ENCODE peak calls at places on chromosome 2, in eight cellular contexts. One of them, this sample, is unnamed.

GRCh38 chr2:230954738-230955137 is 29.7 kb upstream of the GPR55 start:
- ATAC-seq in upper lobe of left lung: no peak
- ATAC-seq in Panc1: no peak
- ATAC-seq in GM12878: no peak
- ATAC-seq in K562: no peak
- ATAC-seq in HepG2: no peak
- ATAC-seq in HCT116: no peak
- ATAC-seq in GM23338: no peak
- ATAC-seq in this sample: no peak

GRCh38 chr2:113376248-113376934 is 61.1 kb upstream of the ZNG1B start:
- ATAC-seq in Panc1: no peak
- ATAC-seq in upper lobe of left lung: no peak
- ATAC-seq in HepG2: no peak
- ATAC-seq in K562: no peak
- ATAC-seq in GM23338: no peak
- ATAC-seq in GM12878: peak; percentile 74
- ATAC-seq in HCT116: no peak
- ATAC-seq in this sample: no peak

GRCh38 chr2:156445311-156446218 is 9.4 kb downstream of the GPD2 start:
- ATAC-seq in Panc1: no peak
- ATAC-seq in HepG2: no peak
- ATAC-seq in GM12878: peak; percentile 75
- ATAC-seq in K562: peak; percentile 61
- ATAC-seq in GM23338: no peak
- ATAC-seq in HCT116: no peak
- ATAC-seq in upper lobe of left lung: no peak
- ATAC-seq in this sample: no peak

GRCh38 chr2:138841459-138841858 is 61.3 kb upstream of the NXPH2 start:
- ATAC-seq in HCT116: peak; percentile 40
- ATAC-seq in upper lobe of left lung: no peak
- ATAC-seq in HepG2: no peak
- ATAC-seq in Panc1: no peak
- ATAC-seq in GM23338: peak; percentile 45
- ATAC-seq in GM12878: no peak
- ATAC-seq in K562: no peak
- ATAC-seq in this sample: no peak

GRCh38 chr2:70516596-70516995 is 37.0 kb downstream of the TGFA start:
- ATAC-seq in HCT116: peak; percentile 63
- ATAC-seq in upper lobe of left lung: peak; percentile 28
- ATAC-seq in K562: no peak
- ATAC-seq in GM12878: peak; percentile 91
- ATAC-seq in HepG2: no peak
- ATAC-seq in GM23338: no peak
- ATAC-seq in Panc1: no peak
- ATAC-seq in this sample: no peak

GRCh38 chr2:239380831-239381708 is 19.8 kb downstream of the HDAC4 start:
- ATAC-seq in HepG2: no peak
- ATAC-seq in HCT116: no peak
- ATAC-seq in upper lobe of left lung: no peak
- ATAC-seq in GM23338: no peak
- ATAC-seq in GM12878: peak; percentile 65
- ATAC-seq in Panc1: no peak
- ATAC-seq in K562: no peak
- ATAC-seq in this sample: no peak

GRCh38 chr2:45554073-45554742 is 56.9 kb downstream of the SRBD1 start:
- ATAC-seq in HepG2: no peak
- ATAC-seq in Panc1: no peak
- ATAC-seq in GM23338: peak; percentile 66
- ATAC-seq in K562: no peak
- ATAC-seq in GM12878: no peak
- ATAC-seq in HCT116: no peak
- ATAC-seq in upper lobe of left lung: no peak
- ATAC-seq in this sample: no peak

GRCh38 chr2:15984367-15985255 is 44.3 kb downstream of the MYCN start:
- ATAC-seq in GM23338: peak; percentile 26
- ATAC-seq in HepG2: peak; percentile 21
- ATAC-seq in K562: no peak
- ATAC-seq in Panc1: no peak
- ATAC-seq in GM12878: no peak
- ATAC-seq in HCT116: no peak
- ATAC-seq in upper lobe of left lung: no peak
- ATAC-seq in this sample: peak; percentile 81

GRCh38 chr2:38261569-38262513 is 115.2 kb downstream of the ATL2 start:
- ATAC-seq in upper lobe of left lung: no peak
- ATAC-seq in GM23338: no peak
- ATAC-seq in HepG2: no peak
- ATAC-seq in K562: no peak
- ATAC-seq in HCT116: no peak
- ATAC-seq in Panc1: no peak
- ATAC-seq in GM12878: peak; percentile 80
- ATAC-seq in this sample: peak; percentile 28

GRCh38 chr2:239370403-239370802 is 30.4 kb downstream of the HDAC4 start:
- ATAC-seq in Panc1: no peak
- ATAC-seq in K562: no peak
- ATAC-seq in HCT116: no peak
- ATAC-seq in GM23338: no peak
- ATAC-seq in upper lobe of left lung: no peak
- ATAC-seq in GM12878: peak; percentile 2
- ATAC-seq in HepG2: no peak
- ATAC-seq in this sample: no peak

GRCh38 chr2:85302106-85302505 is 25.7 kb downstream of the TGOLN2 start:
- ATAC-seq in upper lobe of left lung: no peak
- ATAC-seq in Panc1: no peak
- ATAC-seq in GM12878: no peak
- ATAC-seq in HCT116: no peak
- ATAC-seq in GM23338: no peak
- ATAC-seq in K562: peak; percentile 13
- ATAC-seq in HepG2: no peak
- ATAC-seq in this sample: no peak

GRCh38 chr2:166127217-166128155 is at the start of gene SCN1A:
- ATAC-seq in HCT116: peak; percentile 70
- ATAC-seq in GM12878: peak; percentile 48
- ATAC-seq in GM23338: peak; percentile 78
- ATAC-seq in Panc1: no peak
- ATAC-seq in HepG2: peak; percentile 86
- ATAC-seq in upper lobe of left lung: peak; percentile 48
- ATAC-seq in K562: peak; percentile 58
- ATAC-seq in this sample: no peak

GRCh38 chr2:177072069-177072468 is 140.5 kb upstream of the HNRNPA3 start:
- ATAC-seq in HepG2: no peak
- ATAC-seq in upper lobe of left lung: no peak
- ATAC-seq in Panc1: no peak
- ATAC-seq in GM23338: no peak
- ATAC-seq in K562: no peak
- ATAC-seq in GM12878: no peak
- ATAC-seq in HCT116: no peak
- ATAC-seq in this sample: no peak

GRCh38 chr2:86492057-86492456 is 50.9 kb downstream of the KDM3A start:
- ATAC-seq in GM12878: no peak
- ATAC-seq in Panc1: no peak
- ATAC-seq in GM23338: no peak
- ATAC-seq in HCT116: no peak
- ATAC-seq in HepG2: peak; percentile 83
- ATAC-seq in K562: no peak
- ATAC-seq in upper lobe of left lung: no peak
- ATAC-seq in this sample: no peak

GRCh38 chr2:70708376-70709199 is 59.4 kb downstream of the ADD2 start:
- ATAC-seq in HCT116: no peak
- ATAC-seq in K562: peak; percentile 26
- ATAC-seq in GM23338: no peak
- ATAC-seq in GM12878: no peak
- ATAC-seq in Panc1: no peak
- ATAC-seq in upper lobe of left lung: no peak
- ATAC-seq in HepG2: no peak
- ATAC-seq in this sample: no peak

GRCh38 chr2:83282067-83282795 is 1176.8 kb downstream of the SUCLG1 start:
- ATAC-seq in GM12878: no peak
- ATAC-seq in Panc1: no peak
- ATAC-seq in upper lobe of left lung: no peak
- ATAC-seq in K562: no peak
- ATAC-seq in HepG2: peak; percentile 48
- ATAC-seq in GM23338: no peak
- ATAC-seq in HCT116: no peak
- ATAC-seq in this sample: no peak

GRCh38 chr2:233556756-233557736 is 9.5 kb downstream of the USP40 start:
- ATAC-seq in HCT116: peak; percentile 94
- ATAC-seq in GM23338: peak; percentile 47
- ATAC-seq in GM12878: peak; percentile 82
- ATAC-seq in Panc1: peak; percentile 78
- ATAC-seq in upper lobe of left lung: no peak
- ATAC-seq in HepG2: no peak
- ATAC-seq in K562: peak; percentile 51
- ATAC-seq in this sample: no peak

GRCh38 chr2:232773815-232774214 is 2.5 kb downstream of the KCNJ13 start:
- ATAC-seq in HepG2: no peak
- ATAC-seq in K562: no peak
- ATAC-seq in Panc1: no peak
- ATAC-seq in GM12878: peak; percentile 67
- ATAC-seq in GM23338: no peak
- ATAC-seq in HCT116: no peak
- ATAC-seq in upper lobe of left lung: no peak
- ATAC-seq in this sample: no peak

GRCh38 chr2:47225061-47225783 is 70.1 kb upstream of the STPG4 start:
- ATAC-seq in HCT116: peak; percentile 73
- ATAC-seq in GM23338: no peak
- ATAC-seq in HepG2: peak; percentile 97
- ATAC-seq in upper lobe of left lung: peak; percentile 64
- ATAC-seq in K562: peak; percentile 66
- ATAC-seq in GM12878: no peak
- ATAC-seq in Panc1: peak; percentile 88
- ATAC-seq in this sample: no peak
- TF ChIP-seq POLR2AphosphoS5 in HCT116: peak; percentile 14
- TF ChIP-seq POLR2AphosphoS5 in GM23338: no peak
- TF ChIP-seq POLR2AphosphoS5 in HepG2: no peak
- TF ChIP-seq POLR2AphosphoS5 in upper lobe of left lung: peak; percentile 67
- TF ChIP-seq POLR2AphosphoS5 in K562: no peak
- TF ChIP-seq POLR2AphosphoS5 in GM12878: no peak
- TF ChIP-seq POLR2AphosphoS5 in Panc1: peak; percentile 79
- TF ChIP-seq POLR2AphosphoS5 in this sample: peak; percentile 80

GRCh38 chr2:222989431-222989830 is 62.6 kb upstream of the KCNE4 start:
- ATAC-seq in upper lobe of left lung: no peak
- ATAC-seq in Panc1: no peak
- ATAC-seq in K562: no peak
- ATAC-seq in GM12878: no peak
- ATAC-seq in HCT116: no peak
- ATAC-seq in HepG2: no peak
- ATAC-seq in GM23338: no peak
- ATAC-seq in this sample: no peak

GRCh38 chr2:222998459-222998858 is 53.5 kb upstream of the KCNE4 start:
- ATAC-seq in Panc1: no peak
- ATAC-seq in HCT116: no peak
- ATAC-seq in K562: no peak
- ATAC-seq in HepG2: no peak
- ATAC-seq in GM12878: no peak
- ATAC-seq in GM23338: no peak
- ATAC-seq in upper lobe of left lung: no peak
- ATAC-seq in this sample: no peak

DNA sequence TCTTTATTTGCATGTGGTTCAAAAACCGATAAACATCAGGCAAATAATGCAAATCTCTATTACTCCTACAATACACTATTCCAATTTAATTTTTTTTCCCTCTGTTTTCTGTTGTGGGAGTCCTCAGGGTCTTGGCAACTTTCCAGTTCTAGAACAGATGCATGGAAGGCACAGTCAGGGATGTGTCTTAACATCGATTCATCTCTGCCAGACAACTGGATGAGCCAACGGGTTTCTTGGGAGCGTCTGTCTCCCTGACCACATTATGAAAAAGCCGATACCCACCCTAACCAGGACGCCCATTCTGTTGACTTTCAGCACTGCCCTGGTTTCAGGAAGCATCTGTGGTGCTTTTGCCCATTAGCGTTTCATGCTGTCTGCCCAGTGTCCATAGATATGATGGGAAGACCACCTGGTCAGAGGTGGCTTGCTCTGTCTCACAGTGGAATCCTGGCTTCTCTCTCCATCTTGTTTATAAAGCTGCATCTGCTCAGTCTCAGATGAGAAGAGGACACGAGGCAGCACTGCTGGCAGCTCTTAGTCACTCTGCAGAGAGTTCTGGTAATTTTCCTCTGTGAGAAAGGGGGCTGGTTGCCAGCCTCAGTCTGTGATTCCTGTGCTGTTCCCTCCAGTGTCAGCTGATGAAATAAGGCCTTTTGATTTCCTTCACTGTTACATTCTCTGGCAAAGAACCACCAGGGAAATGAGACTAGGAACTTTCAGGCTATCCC is 57.9 kb upstream of the KCNE4 start:
- ATAC-seq in HepG2: no peak
- ATAC-seq in Panc1: peak; percentile 60
- ATAC-seq in GM23338: no peak
- ATAC-seq in HCT116: no peak
- ATAC-seq in GM12878: no peak
- ATAC-seq in K562: no peak
- ATAC-seq in upper lobe of left lung: peak; percentile 76
- ATAC-seq in this sample: peak; percentile 99
- TF ChIP-seq POLR2AphosphoS5 in HepG2: no peak
- TF ChIP-seq POLR2AphosphoS5 in Panc1: no peak
- TF ChIP-seq POLR2AphosphoS5 in GM23338: no peak
- TF ChIP-seq POLR2AphosphoS5 in HCT116: no peak
- TF ChIP-seq POLR2AphosphoS5 in GM12878: no peak
- TF ChIP-seq POLR2AphosphoS5 in K562: no peak
- TF ChIP-seq POLR2AphosphoS5 in upper lobe of left lung: no peak
- TF ChIP-seq POLR2AphosphoS5 in this sample: peak; percentile 98

GRCh38 chr2:197929008-197929885 is 124.9 kb downstream of the PLCL1 start:
- ATAC-seq in K562: peak; percentile 80
- ATAC-seq in HepG2: no peak
- ATAC-seq in GM12878: no peak
- ATAC-seq in upper lobe of left lung: no peak
- ATAC-seq in HCT116: no peak
- ATAC-seq in GM23338: no peak
- ATAC-seq in Panc1: no peak
- ATAC-seq in this sample: no peak
- TF ChIP-seq POLR2AphosphoS5 in K562: peak; percentile 93
- TF ChIP-seq POLR2AphosphoS5 in HepG2: no peak
- TF ChIP-seq POLR2AphosphoS5 in GM12878: no peak
- TF ChIP-seq POLR2AphosphoS5 in upper lobe of left lung: peak; percentile 74
- TF ChIP-seq POLR2AphosphoS5 in HCT116: no peak
- TF ChIP-seq POLR2AphosphoS5 in GM23338: no peak
- TF ChIP-seq POLR2AphosphoS5 in Panc1: no peak
- TF ChIP-seq POLR2AphosphoS5 in this sample: no peak

DNA sequence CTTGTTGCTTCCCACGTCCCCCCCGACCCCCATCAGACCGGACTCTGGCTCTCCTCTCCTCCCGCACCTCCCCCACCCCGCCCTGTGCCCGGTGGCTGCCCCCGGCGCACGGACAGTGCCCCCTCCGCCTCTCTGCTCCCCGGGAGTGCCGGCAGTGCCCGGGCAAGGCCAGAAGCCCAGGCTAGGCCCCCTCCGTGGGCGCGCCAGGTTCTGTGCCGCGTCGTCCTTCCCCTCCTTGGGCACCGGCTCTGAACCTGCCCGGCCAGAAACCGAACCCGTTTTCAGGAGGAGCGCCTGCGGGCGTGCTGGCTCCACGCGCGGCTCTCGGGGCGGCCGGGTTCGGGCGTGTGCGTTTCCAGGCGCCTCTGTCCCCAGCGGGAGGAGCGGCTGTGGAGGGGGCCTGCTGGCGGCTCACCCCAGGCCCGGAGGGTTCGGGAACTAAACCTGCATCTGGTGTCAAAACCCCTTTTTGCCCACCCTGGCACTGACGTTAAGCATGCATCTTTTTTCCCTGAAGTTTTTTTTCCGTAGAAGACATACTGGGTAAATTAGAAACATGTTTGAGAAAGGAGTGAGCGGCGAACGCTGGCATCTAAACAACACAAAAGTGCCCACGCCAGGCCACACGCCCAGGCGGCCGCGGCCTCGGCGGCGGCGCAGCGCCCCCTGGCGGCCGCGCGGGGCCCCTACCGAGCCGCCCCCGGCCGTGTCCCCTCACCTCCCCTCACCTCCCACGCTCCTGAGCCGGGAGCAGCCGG is 123.9 kb upstream of the SLC1A4 start:
- ATAC-seq in K562: peak; percentile 92
- ATAC-seq in GM12878: peak; percentile 84
- ATAC-seq in HCT116: peak; percentile 91
- ATAC-seq in GM23338: peak; percentile 84
- ATAC-seq in HepG2: peak; percentile 90
- ATAC-seq in upper lobe of left lung: peak; percentile 80
- ATAC-seq in Panc1: peak; percentile 93
- ATAC-seq in this sample: peak; percentile 90
- TF ChIP-seq POLR2AphosphoS5 in K562: no peak
- TF ChIP-seq POLR2AphosphoS5 in GM12878: no peak
- TF ChIP-seq POLR2AphosphoS5 in HCT116: no peak
- TF ChIP-seq POLR2AphosphoS5 in GM23338: no peak
- TF ChIP-seq POLR2AphosphoS5 in HepG2: no peak
- TF ChIP-seq POLR2AphosphoS5 in upper lobe of left lung: peak; percentile 18
- TF ChIP-seq POLR2AphosphoS5 in Panc1: no peak
- TF ChIP-seq POLR2AphosphoS5 in this sample: no peak

This sample was measured in gastroesophageal sphincter.